ENCODE peak calls at places on chromosomes 11 and 22, in seven cellular contexts. One of them, this sample, is unnamed.

GRCh38 chr11:12725863-12726666 is 51.8 kb downstream of the TEAD1 start:
- DNase-seq in OCI-LY7: no peak
- DNase-seq in transverse colon: no peak
- DNase-seq in tibial nerve: no peak
- DNase-seq in heart left ventricle: no peak
- DNase-seq in left lung: no peak
- DNase-seq in psoas muscle: no peak
- DNase-seq in this sample: no peak

GRCh38 chr11:75143420-75143731 is 7.5 kb upstream of the SLCO2B1 start:
- DNase-seq in OCI-LY7: no peak
- DNase-seq in transverse colon: no peak
- DNase-seq in tibial nerve: no peak
- DNase-seq in heart left ventricle: no peak
- DNase-seq in left lung: no peak
- DNase-seq in psoas muscle: no peak
- DNase-seq in this sample: no peak

GRCh38 chr11:9629064-9629463 is 34.8 kb upstream of the SWAP70 start:
- DNase-seq in OCI-LY7: no peak
- DNase-seq in transverse colon: no peak
- DNase-seq in tibial nerve: no peak
- DNase-seq in heart left ventricle: no peak
- DNase-seq in left lung: no peak
- DNase-seq in psoas muscle: no peak
- DNase-seq in this sample: no peak

GRCh38 chr11:65861165-65861505 is 902 bp downstream of the MUS81 start:
- DNase-seq in OCI-LY7: no peak
- DNase-seq in transverse colon: peak
- DNase-seq in tibial nerve: no peak
- DNase-seq in heart left ventricle: peak
- DNase-seq in left lung: no peak
- DNase-seq in psoas muscle: no peak
- DNase-seq in this sample: peak

GRCh38 chr11:131311746-131312145 is 58.7 kb upstream of the NTM start:
- DNase-seq in OCI-LY7: no peak
- DNase-seq in transverse colon: no peak
- DNase-seq in tibial nerve: no peak
- DNase-seq in heart left ventricle: no peak
- DNase-seq in left lung: no peak
- DNase-seq in psoas muscle: no peak
- DNase-seq in this sample: no peak

GRCh38 chr11:57315491-57315890 is 9.3 kb downstream of the TNKS1BP1 start:
- DNase-seq in OCI-LY7: no peak
- DNase-seq in transverse colon: peak
- DNase-seq in tibial nerve: no peak
- DNase-seq in heart left ventricle: no peak
- DNase-seq in left lung: no peak
- DNase-seq in psoas muscle: peak
- DNase-seq in this sample: peak

GRCh38 chr11:115695677-115696451 is 191.6 kb upstream of the CADM1 start:
- DNase-seq in OCI-LY7: no peak
- DNase-seq in transverse colon: no peak
- DNase-seq in tibial nerve: no peak
- DNase-seq in heart left ventricle: no peak
- DNase-seq in left lung: no peak
- DNase-seq in psoas muscle: no peak
- DNase-seq in this sample: no peak

GRCh38 chr22:31567702-31568101 is 71.4 kb downstream of the SFI1 start:
- DNase-seq in OCI-LY7: no peak
- DNase-seq in transverse colon: no peak
- DNase-seq in tibial nerve: no peak
- DNase-seq in heart left ventricle: no peak
- DNase-seq in left lung: no peak
- DNase-seq in psoas muscle: no peak
- DNase-seq in this sample: no peak

GRCh38 chr11:23288001-23288783 is 427.9 kb upstream of the CCDC179 start:
- DNase-seq in OCI-LY7: no peak
- DNase-seq in transverse colon: no peak
- DNase-seq in tibial nerve: no peak
- DNase-seq in heart left ventricle: no peak
- DNase-seq in left lung: no peak
- DNase-seq in psoas muscle: no peak
- DNase-seq in this sample: no peak

GRCh38 chr11:23280088-23280487 is 419.8 kb upstream of the CCDC179 start:
- DNase-seq in OCI-LY7: no peak
- DNase-seq in transverse colon: no peak
- DNase-seq in tibial nerve: no peak
- DNase-seq in heart left ventricle: no peak
- DNase-seq in left lung: no peak
- DNase-seq in psoas muscle: no peak
- DNase-seq in this sample: no peak

GRCh38 chr11:23284626-23285025 is 424.4 kb upstream of the CCDC179 start:
- DNase-seq in OCI-LY7: no peak
- DNase-seq in transverse colon: no peak
- DNase-seq in tibial nerve: no peak
- DNase-seq in heart left ventricle: no peak
- DNase-seq in left lung: no peak
- DNase-seq in psoas muscle: no peak
- DNase-seq in this sample: no peak
- H3K27ac ChIP-seq in OCI-LY7: no peak
- H3K27ac ChIP-seq in transverse colon: no peak
- H3K27ac ChIP-seq in tibial nerve: no peak
- H3K27ac ChIP-seq in heart left ventricle: no peak
- H3K27ac ChIP-seq in left lung: no peak
- H3K27ac ChIP-seq in psoas muscle: no peak
- H3K27ac ChIP-seq in this sample: no peak

DNA sequence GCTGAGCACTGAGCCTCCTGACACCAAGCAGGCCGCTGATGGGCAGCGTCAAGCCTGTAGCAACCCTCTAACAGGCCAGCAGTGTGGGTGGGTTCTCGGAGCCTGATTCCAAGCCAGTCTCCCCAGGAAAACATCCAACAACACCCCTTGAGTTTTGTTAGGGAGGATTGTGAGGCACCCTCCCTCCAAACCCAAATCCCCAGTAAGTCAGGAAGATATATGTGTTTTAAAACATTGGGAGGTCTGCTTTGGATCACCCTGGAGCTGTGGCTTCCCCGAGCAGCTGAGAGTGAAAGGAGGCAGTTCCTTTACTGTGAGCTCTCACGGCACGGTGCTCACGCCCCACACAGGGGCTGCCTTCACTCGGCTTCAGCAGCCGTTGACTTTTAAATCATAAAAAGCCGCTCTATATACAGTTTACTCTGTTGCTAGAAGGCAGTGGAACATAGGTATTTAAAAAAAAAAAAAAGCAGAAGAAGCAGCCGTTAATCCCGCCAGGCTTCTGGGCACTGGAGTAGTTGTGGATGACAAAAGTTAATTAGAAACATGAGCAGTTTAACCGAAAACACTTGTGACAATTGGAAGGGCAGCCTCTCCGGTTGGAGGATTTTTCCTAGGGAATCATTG is 218.6 kb downstream of the NAV2 start:
- DNase-seq in OCI-LY7: no peak
- DNase-seq in transverse colon: no peak
- DNase-seq in tibial nerve: no peak
- DNase-seq in heart left ventricle: no peak
- DNase-seq in left lung: no peak
- DNase-seq in psoas muscle: no peak
- DNase-seq in this sample: no peak
- H3K4me3 ChIP-seq in OCI-LY7: no peak
- H3K4me3 ChIP-seq in transverse colon: no peak
- H3K4me3 ChIP-seq in tibial nerve: no peak
- H3K4me3 ChIP-seq in heart left ventricle: no peak
- H3K4me3 ChIP-seq in left lung: no peak
- H3K4me3 ChIP-seq in psoas muscle: no peak
- H3K4me3 ChIP-seq in this sample: no peak

GRCh38 chr11:118618991-118619375 is 11.6 kb downstream of the PHLDB1 start:
- DNase-seq in OCI-LY7: no peak
- DNase-seq in transverse colon: no peak
- DNase-seq in tibial nerve: peak
- DNase-seq in heart left ventricle: peak
- DNase-seq in left lung: no peak
- DNase-seq in psoas muscle: peak
- DNase-seq in this sample: peak
- H3K27ac ChIP-seq in OCI-LY7: no peak
- H3K27ac ChIP-seq in transverse colon: peak
- H3K27ac ChIP-seq in tibial nerve: peak
- H3K27ac ChIP-seq in heart left ventricle: peak
- H3K27ac ChIP-seq in left lung: peak
- H3K27ac ChIP-seq in psoas muscle: peak
- H3K27ac ChIP-seq in this sample: peak

GRCh38 chr22:47651216-47651987 is 889.0 kb downstream of the TBC1D22A start:
- DNase-seq in OCI-LY7: no peak
- DNase-seq in transverse colon: no peak
- DNase-seq in tibial nerve: no peak
- DNase-seq in heart left ventricle: no peak
- DNase-seq in left lung: no peak
- DNase-seq in psoas muscle: no peak
- DNase-seq in this sample: no peak

GRCh38 chr22:47647181-47647580 is 884.7 kb downstream of the TBC1D22A start:
- DNase-seq in OCI-LY7: no peak
- DNase-seq in transverse colon: no peak
- DNase-seq in tibial nerve: no peak
- DNase-seq in heart left ventricle: no peak
- DNase-seq in left lung: no peak
- DNase-seq in psoas muscle: no peak
- DNase-seq in this sample: no peak

GRCh38 chr22:47645450-47645914 is 883.0 kb downstream of the TBC1D22A start:
- DNase-seq in OCI-LY7: no peak
- DNase-seq in transverse colon: no peak
- DNase-seq in tibial nerve: no peak
- DNase-seq in heart left ventricle: no peak
- DNase-seq in left lung: no peak
- DNase-seq in psoas muscle: no peak
- DNase-seq in this sample: no peak

GRCh38 chr22:47647720-47648119 is 885.3 kb downstream of the TBC1D22A start:
- DNase-seq in OCI-LY7: no peak
- DNase-seq in transverse colon: no peak
- DNase-seq in tibial nerve: no peak
- DNase-seq in heart left ventricle: no peak
- DNase-seq in left lung: no peak
- DNase-seq in psoas muscle: no peak
- DNase-seq in this sample: no peak
- H3K4me3 ChIP-seq in OCI-LY7: no peak
- H3K4me3 ChIP-seq in transverse colon: no peak
- H3K4me3 ChIP-seq in tibial nerve: no peak
- H3K4me3 ChIP-seq in heart left ventricle: no peak
- H3K4me3 ChIP-seq in left lung: no peak
- H3K4me3 ChIP-seq in psoas muscle: no peak
- H3K4me3 ChIP-seq in this sample: no peak

GRCh38 chr22:36294801-36295200 is 41.9 kb downstream of the APOL1 start:
- DNase-seq in OCI-LY7: no peak
- DNase-seq in transverse colon: no peak
- DNase-seq in tibial nerve: no peak
- DNase-seq in heart left ventricle: no peak
- DNase-seq in left lung: no peak
- DNase-seq in psoas muscle: peak
- DNase-seq in this sample: peak

GRCh38 chr22:36294293-36294620 is 41.3 kb downstream of the APOL1 start:
- DNase-seq in OCI-LY7: no peak
- DNase-seq in transverse colon: no peak
- DNase-seq in tibial nerve: no peak
- DNase-seq in heart left ventricle: no peak
- DNase-seq in left lung: no peak
- DNase-seq in psoas muscle: peak
- DNase-seq in this sample: no peak

GRCh38 chr22:36295247-36295646 is 42.3 kb downstream of the APOL1 start:
- DNase-seq in OCI-LY7: no peak
- DNase-seq in transverse colon: no peak
- DNase-seq in tibial nerve: no peak
- DNase-seq in heart left ventricle: no peak
- DNase-seq in left lung: no peak
- DNase-seq in psoas muscle: peak
- DNase-seq in this sample: peak

GRCh38 chr22:36292823-36293530 is 40.0 kb downstream of the APOL1 start:
- DNase-seq in OCI-LY7: no peak
- DNase-seq in transverse colon: no peak
- DNase-seq in tibial nerve: no peak
- DNase-seq in heart left ventricle: no peak
- DNase-seq in left lung: no peak
- DNase-seq in psoas muscle: peak
- DNase-seq in this sample: peak

GRCh38 chr22:36293606-36294292 is 40.8 kb downstream of the APOL1 start:
- DNase-seq in OCI-LY7: no peak
- DNase-seq in transverse colon: no peak
- DNase-seq in tibial nerve: no peak
- DNase-seq in heart left ventricle: no peak
- DNase-seq in left lung: peak
- DNase-seq in psoas muscle: peak
- DNase-seq in this sample: peak
- H3K27ac ChIP-seq in OCI-LY7: no peak
- H3K27ac ChIP-seq in transverse colon: no peak
- H3K27ac ChIP-seq in tibial nerve: no peak
- H3K27ac ChIP-seq in heart left ventricle: no peak
- H3K27ac ChIP-seq in left lung: no peak
- H3K27ac ChIP-seq in psoas muscle: no peak
- H3K27ac ChIP-seq in this sample: no peak

GRCh38 chr22:48491451-48491941 is 1336.2 kb downstream of the BRD1 start:
- DNase-seq in OCI-LY7: no peak
- DNase-seq in transverse colon: no peak
- DNase-seq in tibial nerve: no peak
- DNase-seq in heart left ventricle: no peak
- DNase-seq in left lung: peak
- DNase-seq in psoas muscle: no peak
- DNase-seq in this sample: peak
- H3K4me3 ChIP-seq in OCI-LY7: no peak
- H3K4me3 ChIP-seq in transverse colon: no peak
- H3K4me3 ChIP-seq in tibial nerve: no peak
- H3K4me3 ChIP-seq in heart left ventricle: no peak
- H3K4me3 ChIP-seq in left lung: no peak
- H3K4me3 ChIP-seq in psoas muscle: no peak
- H3K4me3 ChIP-seq in this sample: no peak

This sample was measured in aorta.